ENCODE peak calls at places on chromosome 21, in four cellular contexts. M, Z, T and L are unnamed samples.

GRCh38 chr21:43290529-43291346 is 121.9 kb downstream of the CRYAA start:
- DNase-seq in T (no peak), Z (no peak), M (no peak), L (peak)

GRCh38 chr21:34018910-34019309 is 54.5 kb upstream of the MRPS6 start:
- DNase-seq in Z (no peak), M (no peak), T (no peak), L (no peak)

GRCh38 chr21:18369115-18369514 is 34.5 kb downstream of the TMPRSS15 start:
- DNase-seq in T (peak), M (no peak), Z (peak), L (no peak)

GRCh38 chr21:28822882-28823335 is 169.8 kb downstream of the LTN1 start:
- DNase-seq in M (no peak), Z (peak), T (peak), L (no peak)

GRCh38 chr21:17869115-17869514 is 50.0 kb upstream of the C21orf91 start:
- DNase-seq in T (no peak), M (no peak), Z (no peak), L (no peak)

GRCh38 chr21:29114765-29115164 is 15.7 kb upstream of the MAP3K7CL start:
- DNase-seq in M (no peak), T (no peak), Z (no peak), L (no peak)

GRCh38 chr21:33238565-33239255 is 9.0 kb downstream of the IFNAR2 start:
- DNase-seq in T (no peak), M (no peak), Z (no peak), L (no peak)

GRCh38 chr21:33121715-33122475 is 52.0 kb downstream of the OLIG1 start:
- DNase-seq in T (no peak), Z (peak), M (peak), L (peak)

GRCh38 chr21:22900511-22900910 is 1902.3 kb downstream of the NCAM2 start:
- DNase-seq in M (no peak), Z (peak), T (no peak), L (no peak)

GRCh38 chr21:36419996-36420395 is 34.8 kb downstream of the CHAF1B start:
- DNase-seq in T (peak), Z (peak), M (peak), L (peak)

GRCh38 chr21:34599534-34600101 is 15.3 kb downstream of the RCAN1 start:
- DNase-seq in Z (no peak), T (no peak), M (no peak), L (no peak)

GRCh38 chr21:17472167-17472566 is 40.7 kb upstream of the CXADR start:
- DNase-seq in Z (no peak), M (no peak), T (no peak), L (no peak)

GRCh38 chr21:13827201-13827600 is 217.6 kb downstream of the POTED start:
- DNase-seq in T (no peak), Z (peak), M (no peak), L (no peak)
- TF ChIP-seq FOXJ3 in T (no peak), Z (no peak), M (no peak), L (no peak)

GRCh38 chr21:15441999-15442398 is 287.8 kb upstream of the USP25 start:
- DNase-seq in M (no peak), T (no peak), Z (no peak), L (no peak)
- TF ChIP-seq FOXJ3 in M (no peak), T (no peak), Z (no peak), L (no peak)

GRCh38 chr21:44338971-44339910 is at the start of gene CFAP410:
- DNase-seq in M (peak), T (peak), Z (peak), L (peak)
- TF ChIP-seq FOXJ3 in M (no peak), T (peak), Z (no peak), L (no peak)

DNA sequence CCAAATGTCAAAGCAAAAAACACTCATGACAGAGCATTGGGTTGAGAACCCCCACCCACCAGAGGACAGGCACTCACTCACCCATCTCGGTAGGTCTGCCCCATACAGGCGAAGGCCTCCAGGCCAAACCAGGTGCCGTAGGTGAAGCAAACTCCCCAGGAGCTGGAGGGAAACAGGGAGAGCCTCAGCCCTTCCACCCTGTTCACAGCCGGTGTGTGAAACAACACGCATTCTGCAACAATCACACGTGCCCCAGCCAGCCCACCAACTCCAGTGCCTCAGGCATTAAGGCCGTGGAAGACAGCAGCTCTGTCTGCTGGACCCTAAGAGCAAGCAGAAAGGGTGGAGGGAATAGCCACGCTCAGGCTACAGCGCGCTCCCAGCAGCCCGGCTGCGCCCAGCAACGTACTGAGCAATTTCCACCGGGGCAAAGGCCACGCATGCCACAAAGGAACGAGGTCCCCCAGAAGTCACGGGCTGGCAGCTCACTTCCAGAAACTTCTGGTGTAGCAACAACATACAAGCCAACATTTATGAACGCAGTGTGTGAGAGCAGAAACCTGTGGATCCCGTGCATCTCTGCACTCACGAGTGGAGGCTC is 11.4 kb upstream of the SPATC1L start:
- DNase-seq in T (no peak), M (no peak), Z (peak), L (peak)
- TF ChIP-seq FOXJ3 in T (no peak), M (no peak), Z (no peak), L (no peak)